ENCODE peak calls at places on chromosomes 13 and 19, in nine cellular contexts. L, B, U, X, T, O, K, Q and V are unnamed samples.

GRCh38 chr13:94548382-94549240 is 47.3 kb downstream of the TGDS start:
- DNase-seq in L (no peak), B (no peak), U (no peak), X (peak), T (peak), O (peak), K (no peak), Q (peak), V (peak)

GRCh38 chr13:27789495-27790303 is 2.6 kb upstream of the GSX1 start:
- DNase-seq in L (no peak), B (no peak), U (no peak), X (no peak), T (no peak), O (no peak), K (no peak), Q (no peak), V (no peak)

GRCh38 chr13:113129921-113130750 is 7.5 kb downstream of the F10 start:
- DNase-seq in L (no peak), B (no peak), U (no peak), X (peak), T (no peak), O (no peak), K (no peak), Q (peak), V (no peak)

GRCh38 chr13:99829593-99830239 is 141.9 kb downstream of the ZIC5 start:
- DNase-seq in L (no peak), B (no peak), U (no peak), X (no peak), T (no peak), O (no peak), K (no peak), Q (no peak), V (no peak)

GRCh38 chr13:68609671-68610070 is 1379.5 kb upstream of the PCDH9 start:
- DNase-seq in L (no peak), B (no peak), U (no peak), X (no peak), T (no peak), O (no peak), K (no peak), Q (no peak), V (no peak)

GRCh38 chr19:15368051-15368632 is 11.4 kb downstream of the AKAP8 start:
- DNase-seq in L (no peak), B (no peak), U (no peak), X (no peak), T (no peak), O (no peak), K (no peak), Q (no peak), V (no peak)

GRCh38 chr19:42303876-42304275 is 1.5 kb upstream of the PAFAH1B3 start:
- DNase-seq in L (no peak), B (no peak), U (no peak), X (no peak), T (no peak), O (no peak), K (no peak), Q (no peak), V (no peak)

GRCh38 chr13:96994030-96994848 is at the start of gene OXGR1:
- DNase-seq in L (no peak), B (no peak), U (no peak), X (no peak), T (peak), O (no peak), K (no peak), Q (no peak), V (no peak)

GRCh38 chr19:29679598-29680210 is 14.4 kb downstream of the PLEKHF1 start:
- DNase-seq in L (no peak), B (no peak), U (no peak), X (no peak), T (no peak), O (no peak), K (no peak), Q (no peak), V (no peak)

GRCh38 chr13:45280751-45281634 is 60.0 kb downstream of the TPT1 start:
- DNase-seq in L (peak), B (peak), U (peak), X (peak), T (peak), O (peak), K (peak), Q (peak), V (peak)

GRCh38 chr19:49556412-49557398 is 23.7 kb downstream of the NOSIP start:
- DNase-seq in L (no peak), B (no peak), U (peak), X (no peak), T (no peak), O (peak), K (no peak), Q (peak), V (no peak)

GRCh38 chr13:112978561-112979405 is 9.8 kb downstream of the MCF2L start:
- DNase-seq in L (no peak), B (no peak), U (no peak), X (no peak), T (no peak), O (no peak), K (no peak), Q (no peak), V (no peak)

GRCh38 chr19:30862876-30863275 is 486.4 kb downstream of the TSHZ3 start:
- DNase-seq in L (no peak), B (no peak), U (no peak), X (no peak), T (no peak), O (no peak), K (no peak), Q (no peak), V (no peak)

GRCh38 chr13:79901336-79901735 is 420.4 kb downstream of the NDFIP2 start:
- DNase-seq in L (no peak), B (peak), U (no peak), X (peak), T (no peak), O (peak), K (no peak), Q (no peak), V (no peak)

GRCh38 chr19:1469200-1469935 is 9.6 kb downstream of the C19orf25 start:
- DNase-seq in L (no peak), B (no peak), U (no peak), X (no peak), T (peak), O (no peak), K (no peak), Q (no peak), V (no peak)

GRCh38 chr13:85525411-85525810 is 273.8 kb downstream of the SLITRK6 start:
- DNase-seq in L (no peak), B (no peak), U (no peak), X (no peak), T (no peak), O (no peak), K (no peak), Q (no peak), V (no peak)

GRCh38 chr19:51102991-51103390 is 5.2 kb downstream of the CTU1 start:
- DNase-seq in L (no peak), B (no peak), U (no peak), X (no peak), T (no peak), O (no peak), K (no peak), Q (no peak), V (no peak)

GRCh38 chr19:7869453-7869909 is 4.7 kb downstream of the PRR36 start:
- DNase-seq in L (no peak), B (peak), U (peak), X (peak), T (peak), O (no peak), K (peak), Q (peak), V (peak)

GRCh38 chr19:56866563-56866962 is 26.0 kb upstream of the PEG3 start:
- DNase-seq in L (no peak), B (no peak), U (no peak), X (no peak), T (no peak), O (no peak), K (no peak), Q (peak), V (no peak)

GRCh38 chr19:49896863-49897621 is at the start of gene IL4I1:
- DNase-seq in L (no peak), B (no peak), U (peak), X (peak), T (no peak), O (no peak), K (peak), Q (no peak), V (peak)

GRCh38 chr13:113094410-113094800 is 11.2 kb upstream of the F7 start:
- DNase-seq in L (no peak), B (no peak), U (no peak), X (no peak), T (no peak), O (no peak), K (no peak), Q (no peak), V (no peak)

GRCh38 chr13:20824762-20825161 is 51.0 kb upstream of the EEF1AKMT1 start:
- DNase-seq in L (no peak), B (no peak), U (no peak), X (peak), T (no peak), O (peak), K (no peak), Q (no peak), V (no peak)

GRCh38 chr19:16200038-16200775 is 2.5 kb downstream of the AP1M1 start:
- DNase-seq in L (no peak), B (no peak), U (no peak), X (peak), T (peak), O (peak), K (no peak), Q (no peak), V (peak)

GRCh38 chr19:12793290-12794195 is 2.3 kb downstream of the JUNB start:
- DNase-seq in L (no peak), B (peak), U (peak), X (peak), T (peak), O (peak), K (peak), Q (peak), V (peak)

GRCh38 chr13:71644579-71644978 is 222.4 kb downstream of the DACH1 start:
- DNase-seq in L (no peak), B (no peak), U (no peak), X (no peak), T (no peak), O (no peak), K (no peak), Q (no peak), V (no peak)

GRCh38 chr13:35388456-35388855 is 88.0 kb downstream of the MAB21L1 start:
- DNase-seq in L (no peak), B (no peak), U (no peak), X (peak), T (no peak), O (peak), K (no peak), Q (no peak), V (peak)

GRCh38 chr13:24693862-24694471 is 13.8 kb downstream of the ATP12A start:
- DNase-seq in L (no peak), B (peak), U (no peak), X (peak), T (no peak), O (peak), K (peak), Q (no peak), V (peak)

GRCh38 chr19:1237754-1238372 is at the start of gene CBARP:
- DNase-seq in L (no peak), B (no peak), U (no peak), X (no peak), T (no peak), O (no peak), K (no peak), Q (peak), V (no peak)

GRCh38 chr19:35052599-35053190 is 11.2 kb downstream of the HPN start:
- DNase-seq in L (no peak), B (no peak), U (no peak), X (no peak), T (no peak), O (no peak), K (no peak), Q (no peak), V (no peak)

GRCh38 chr19:45401815-45402468 is 2.9 kb downstream of the PPP1R13L start:
- DNase-seq in L (no peak), B (no peak), U (no peak), X (no peak), T (no peak), O (no peak), K (no peak), Q (no peak), V (no peak)
- TF ChIP-seq CTCF in L (no peak), B (no peak), U (no peak), X (peak), T (no peak), O (no peak), K (no peak), Q (no peak), V (no peak)

GRCh38 chr13:106246237-106246636 is 289.2 kb downstream of the EFNB2 start:
- DNase-seq in L (no peak), B (no peak), U (no peak), X (no peak), T (no peak), O (no peak), K (no peak), Q (no peak), V (no peak)

GRCh38 chr13:106241974-106242373 is 293.5 kb downstream of the EFNB2 start:
- DNase-seq in L (no peak), B (no peak), U (no peak), X (peak), T (no peak), O (no peak), K (no peak), Q (no peak), V (no peak)

GRCh38 chr13:106243011-106243410 is 292.5 kb downstream of the EFNB2 start:
- DNase-seq in L (no peak), B (no peak), U (no peak), X (peak), T (no peak), O (no peak), K (no peak), Q (no peak), V (no peak)

GRCh38 chr13:106238690-106239089 is 296.8 kb downstream of the EFNB2 start:
- DNase-seq in L (no peak), B (no peak), U (no peak), X (no peak), T (no peak), O (no peak), K (no peak), Q (no peak), V (no peak)

GRCh38 chr13:106242554-106242953 is 292.9 kb downstream of the EFNB2 start:
- DNase-seq in L (no peak), B (no peak), U (no peak), X (no peak), T (no peak), O (no peak), K (no peak), Q (no peak), V (no peak)
- H3K4me3 ChIP-seq in L (no peak), B (no peak), U (no peak), X (no peak), T (no peak), O (no peak), K (no peak), Q (no peak), V (no peak)

GRCh38 chr13:40148103-40148502 is 492.6 kb downstream of the COG6 start:
- DNase-seq in L (no peak), B (no peak), U (no peak), X (no peak), T (no peak), O (no peak), K (no peak), Q (no peak), V (no peak)

GRCh38 chr13:40145139-40145538 is 489.7 kb downstream of the COG6 start:
- DNase-seq in L (no peak), B (no peak), U (no peak), X (no peak), T (no peak), O (no peak), K (no peak), Q (no peak), V (no peak)

GRCh38 chr13:40146586-40147240 is 491.3 kb downstream of the COG6 start:
- DNase-seq in L (no peak), B (peak), U (no peak), X (no peak), T (no peak), O (no peak), K (no peak), Q (no peak), V (no peak)

GRCh38 chr13:40143559-40143958 is 488.1 kb downstream of the COG6 start:
- DNase-seq in L (no peak), B (no peak), U (no peak), X (no peak), T (no peak), O (no peak), K (no peak), Q (no peak), V (no peak)

DNA sequence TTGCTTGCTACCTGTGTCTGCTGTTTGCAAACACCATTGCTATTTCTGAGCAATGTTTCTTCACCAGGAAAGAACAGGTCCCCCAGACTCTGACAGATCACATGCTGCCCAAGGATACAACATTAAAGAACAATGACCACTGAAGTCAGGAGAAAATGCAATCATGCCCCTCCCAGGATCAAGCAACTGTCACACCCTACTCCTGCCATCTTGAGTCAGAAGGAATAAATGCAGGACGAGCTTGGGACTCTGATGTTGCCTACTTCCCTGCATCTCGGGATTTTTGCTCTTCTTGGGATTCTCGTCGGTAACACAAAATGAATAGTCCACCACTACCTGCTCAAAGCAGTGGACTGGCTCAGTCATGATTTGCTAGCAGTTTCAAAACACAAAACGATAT is 490.6 kb downstream of the COG6 start:
- DNase-seq in L (no peak), B (no peak), U (no peak), X (no peak), T (no peak), O (no peak), K (no peak), Q (no peak), V (no peak)
- TF ChIP-seq CTCF in L (no peak), B (no peak), U (no peak), X (no peak), T (no peak), O (no peak), K (no peak), Q (no peak), V (no peak)

GRCh38 chr19:2721570-2722540 is 683 bp upstream of the DIRAS1 start:
- DNase-seq in L (no peak), B (no peak), U (no peak), X (no peak), T (no peak), O (no peak), K (no peak), Q (no peak), V (no peak)

GRCh38 chr19:2720777-2721569 is at the start of gene DIRAS1:
- DNase-seq in L (no peak), B (no peak), U (no peak), X (no peak), T (no peak), O (no peak), K (no peak), Q (no peak), V (no peak)

GRCh38 chr19:2719232-2719735 is 1.9 kb downstream of the DIRAS1 start:
- DNase-seq in L (no peak), B (no peak), U (no peak), X (no peak), T (no peak), O (no peak), K (no peak), Q (no peak), V (no peak)

GRCh38 chr19:2717638-2718541 is 3.3 kb downstream of the DIRAS1 start:
- DNase-seq in L (no peak), B (no peak), U (no peak), X (no peak), T (no peak), O (no peak), K (no peak), Q (no peak), V (no peak)

DNA sequence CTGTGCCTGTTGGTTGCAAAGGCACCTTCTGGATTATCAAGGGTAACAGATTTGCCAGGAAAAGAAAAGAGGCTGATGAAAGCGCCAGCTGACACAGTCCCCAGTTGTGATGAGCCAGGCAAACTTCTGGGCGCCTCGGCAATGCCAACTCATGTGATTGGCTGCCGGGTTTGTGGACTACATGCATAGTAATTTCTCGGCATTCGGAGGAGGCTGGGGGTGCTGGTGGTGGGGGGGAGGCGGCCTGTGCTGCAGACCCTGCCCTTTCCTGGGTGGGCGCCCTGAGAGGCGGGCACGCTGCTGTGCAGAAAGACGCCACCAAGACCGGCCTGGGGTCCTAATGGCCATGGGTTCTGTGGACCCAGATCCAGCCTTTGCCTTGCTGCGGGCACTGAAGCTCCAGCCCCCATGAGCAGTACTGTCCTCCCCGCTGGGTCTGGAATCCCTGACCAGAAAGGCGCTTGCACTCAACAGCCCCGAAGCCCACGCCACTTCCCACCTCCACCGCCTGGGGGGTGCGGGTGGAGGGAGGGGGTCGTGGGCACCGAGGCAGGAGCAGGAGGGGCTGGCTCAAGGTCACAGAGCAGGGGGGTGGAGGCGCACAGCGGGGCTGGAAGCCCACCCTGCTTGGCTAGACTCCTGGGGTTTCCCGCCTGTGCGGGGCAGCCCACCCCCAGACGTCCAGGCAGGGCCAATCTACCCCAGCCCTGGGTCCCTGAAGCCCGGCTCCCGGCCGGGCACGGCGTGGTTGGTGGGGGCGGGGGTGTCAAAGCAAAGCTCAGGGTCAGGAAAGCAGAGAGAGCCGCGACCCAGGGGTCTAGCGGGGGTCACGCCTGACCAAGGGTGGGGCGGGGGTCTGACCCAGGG is 1.0 kb downstream of the DIRAS1 start:
- DNase-seq in L (no peak), B (no peak), U (no peak), X (peak), T (no peak), O (peak), K (no peak), Q (no peak), V (peak)
- H3K4me3 ChIP-seq in L (peak), B (no peak), U (no peak), X (peak), T (no peak), O (peak), K (no peak), Q (peak), V (peak)

DNA sequence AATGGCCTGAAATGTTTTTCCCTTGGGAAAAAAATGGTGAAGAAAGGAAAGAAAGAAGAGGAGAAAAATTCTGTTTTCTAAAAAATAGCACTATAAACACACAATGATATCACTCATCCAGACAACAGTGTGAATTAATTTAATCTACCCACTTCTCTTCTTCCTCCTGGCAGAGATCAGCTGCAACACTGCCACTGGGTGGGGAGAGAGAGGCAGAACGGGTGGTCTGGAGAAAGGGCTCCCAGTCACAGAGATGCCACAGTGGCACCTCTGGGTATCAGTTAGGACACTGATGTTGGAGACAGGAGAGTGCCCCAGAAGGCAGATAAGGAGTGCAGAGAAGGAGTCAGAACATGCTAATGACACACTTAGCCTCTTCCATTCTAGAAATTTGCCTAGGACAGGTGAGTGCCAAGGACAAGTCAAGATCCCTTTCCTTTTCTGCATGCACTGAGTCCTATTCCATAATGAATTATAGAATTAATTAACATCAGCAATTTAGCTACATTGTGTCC is 168.6 kb downstream of the SUCLA2 start:
- DNase-seq in L (no peak), B (no peak), U (no peak), X (no peak), T (no peak), O (no peak), K (no peak), Q (no peak), V (no peak)
- TF ChIP-seq CTCF in L (no peak), B (no peak), U (no peak), X (no peak), T (no peak), O (no peak), K (no peak), Q (no peak), V (no peak)